ENCODE peak calls at places on chromosomes 1 and 21, in five cellular contexts. V, E, K, I and M are unnamed samples. For H3K9me3, the result is how much of the 10 kb centered on the place peaks cover.

GRCh38 chr1:3066250-3066711 is 2.7 kb upstream of the PRDM16 start:
- DNase-seq in V (no peak), E (no peak), K (no peak), I (peak), M (no peak)

GRCh38 chr1:231636157-231636556 is 9.6 kb downstream of the DISC1 start:
- DNase-seq in V (no peak), E (peak), K (peak), I (no peak), M (no peak)

GRCh38 chr21:44918581-44919033 is 2.1 kb downstream of the ITGB2 start:
- DNase-seq in V (no peak), E (no peak), K (no peak), I (no peak), M (no peak)

GRCh38 chr21:34336245-34336644 is 27.6 kb upstream of the KCNE2 start:
- DNase-seq in V (no peak), E (no peak), K (no peak), I (no peak), M (no peak)

GRCh38 chr1:210455840-210456603 is 127.3 kb downstream of the HHAT start:
- DNase-seq in V (no peak), E (no peak), K (no peak), I (no peak), M (no peak)

GRCh38 chr1:38133304-38133703 is 86.7 kb upstream of the POU3F1 start:
- DNase-seq in V (no peak), E (no peak), K (no peak), I (no peak), M (no peak)

GRCh38 chr1:173190101-173190895 is 16.8 kb downstream of the TNFSF4 start:
- DNase-seq in V (peak), E (peak), K (peak), I (peak), M (no peak)

GRCh38 chr1:21773585-21773984 is 9.4 kb downstream of the USP48 start:
- DNase-seq in V (no peak), E (no peak), K (no peak), I (no peak), M (no peak)

GRCh38 chr1:41882068-41882477 is 36.6 kb downstream of the HIVEP3 start:
- DNase-seq in V (no peak), E (no peak), K (no peak), I (no peak), M (no peak)

GRCh38 chr1:200386416-200386815 is 23.4 kb downstream of the ZNF281 start:
- DNase-seq in V (no peak), E (no peak), K (no peak), I (no peak), M (no peak)

GRCh38 chr1:116722016-116722838 is 32.0 kb upstream of the CD2 start:
- DNase-seq in V (no peak), E (no peak), K (no peak), I (no peak), M (no peak)

GRCh38 chr1:115332813-115333608 is 5.0 kb downstream of the NGF start:
- DNase-seq in V (no peak), E (peak), K (peak), I (peak), M (no peak)

GRCh38 chr1:145689922-145690321 is 17.2 kb downstream of the PDZK1 start:
- DNase-seq in V (no peak), E (no peak), K (no peak), I (no peak), M (no peak)

GRCh38 chr1:247156787-247157232 is 15.0 kb downstream of the ZNF124 start:
- DNase-seq in V (no peak), E (no peak), K (no peak), I (no peak), M (no peak)
- H3K9me3 ChIP-seq in V (under half), E (under half), K (under half), I (half or more), M (under half)

GRCh38 chr1:247638781-247639180 is 33.4 kb downstream of the OR2G3 start:
- DNase-seq in V (no peak), E (no peak), K (no peak), I (no peak), M (no peak)

GRCh38 chr1:247642742-247643141 is 36.8 kb downstream of the OR13G1 start:
- DNase-seq in V (no peak), E (no peak), K (no peak), I (no peak), M (no peak)

GRCh38 chr1:247638011-247638410 is 32.6 kb downstream of the OR2G3 start:
- DNase-seq in V (no peak), E (no peak), K (no peak), I (no peak), M (no peak)

GRCh38 chr1:247639381-247639981 is 34.1 kb downstream of the OR2G3 start:
- DNase-seq in V (no peak), E (peak), K (no peak), I (peak), M (no peak)
- H3K4me3 ChIP-seq in V (peak), E (peak), K (peak), I (peak), M (no peak)

DNA sequence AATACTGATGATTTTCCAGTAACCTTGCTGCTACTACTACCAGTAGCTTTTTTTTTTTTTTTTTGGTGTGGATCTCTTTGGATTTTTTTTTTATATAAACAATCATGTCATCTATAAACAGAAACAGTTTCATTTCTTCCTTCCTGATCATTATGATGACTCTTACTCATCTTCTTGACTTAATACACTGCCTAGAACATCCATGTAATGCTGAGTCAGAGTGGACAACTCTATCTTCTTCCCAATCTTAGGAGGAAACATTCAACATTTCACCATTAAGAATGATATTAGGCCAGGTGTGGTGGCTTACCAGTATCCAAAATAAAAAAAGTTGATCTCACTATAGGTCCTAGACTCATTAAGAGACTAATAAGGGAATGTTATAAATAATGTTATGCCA is 69.1 kb downstream of the RUSC1 start:
- DNase-seq in V (no peak), E (peak), K (no peak), I (no peak), M (no peak)
- H3K9me3 ChIP-seq in V (under half), E (under half), K (under half), I (under half), M (under half)

GRCh38 chr1:40717065-40717464 is 25.6 kb downstream of the NFYC start:
- DNase-seq in V (no peak), E (no peak), K (no peak), I (no peak), M (no peak)

GRCh38 chr1:40720493-40720892 is 29.0 kb downstream of the NFYC start:
- DNase-seq in V (no peak), E (no peak), K (no peak), I (no peak), M (no peak)

GRCh38 chr1:40722622-40723021 is 31.1 kb downstream of the NFYC start:
- DNase-seq in V (no peak), E (no peak), K (no peak), I (no peak), M (no peak)

GRCh38 chr1:40715660-40716059 is 24.2 kb downstream of the NFYC start:
- DNase-seq in V (no peak), E (no peak), K (no peak), I (no peak), M (no peak)

DNA sequence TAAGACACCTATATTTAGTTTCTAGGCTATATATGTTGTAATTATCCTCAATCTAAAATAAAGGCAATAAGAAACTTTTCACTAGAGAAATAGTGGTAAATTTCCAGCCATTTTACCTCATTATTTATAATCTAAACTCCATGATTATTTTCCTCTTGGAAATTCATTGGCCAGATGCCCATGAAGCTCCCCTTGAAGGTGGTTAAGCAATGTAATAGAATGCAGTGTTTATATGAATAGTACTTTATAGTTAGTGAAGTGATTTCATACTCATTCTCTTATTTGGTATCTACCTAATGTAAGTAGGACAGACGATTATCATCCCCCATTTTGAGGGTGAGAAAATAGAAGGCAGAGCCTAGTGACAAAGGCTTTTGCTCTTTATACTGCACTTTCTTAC is 26.5 kb downstream of the NFYC start:
- DNase-seq in V (no peak), E (peak), K (no peak), I (no peak), M (no peak)
- H3K4me3 ChIP-seq in V (no peak), E (no peak), K (no peak), I (no peak), M (no peak)